ENCODE peak calls at places on chromosome 22, in five cellular contexts. N is activated CD4-positive, alpha-beta T cell treated with anti-CD3 and anti-CD28 coated beads, Interleukin-2, amount 10 ng/mL, durations not matched to agents 7 days and 5 days; K is HCEC 1CT; O is mesenchymal stem cell; P is activated effector memory CD4-positive, alpha-beta T cell treated with anti-CD3 and anti-CD28 coated beads, Interleukin-2, amount 50 U/mL, for 16 hours. C is an unnamed sample.
A peak's percentile ranks its signal among the peaks of the same experiment; 100 is the strongest.

GRCh38 chr22:32564170-32565001 is 89.8 kb downstream of the FBXO7 start:
- DNase-seq in N (no peak), K (no peak), O (peak; percentile 78), P (peak; percentile 41), C (no peak)

GRCh38 chr22:38957046-38957770 is at the start of gene APOBEC3A:
- DNase-seq in N (no peak), K (no peak), O (no peak), P (peak; percentile 60), C (peak; percentile 74)

GRCh38 chr22:39745789-39746188 is 147.8 kb downstream of the ENTHD1 start:
- DNase-seq in N (no peak), K (no peak), O (no peak), P (no peak), C (no peak)

GRCh38 chr22:28985581-28986290 is 75.9 kb downstream of the C22orf31 start:
- DNase-seq in N (no peak), K (no peak), O (no peak), P (no peak), C (no peak)

GRCh38 chr22:18126606-18127005 is 16.0 kb downstream of the TUBA8 start:
- DNase-seq in N (no peak), K (no peak), O (no peak), P (no peak), C (no peak)

GRCh38 chr22:20972014-20972797 is 5.2 kb downstream of the AIFM3 start:
- DNase-seq in N (no peak), K (no peak), O (peak; percentile 21), P (no peak), C (no peak)

GRCh38 chr22:30287626-30288413 is 1.5 kb downstream of the CASTOR1 start:
- DNase-seq in N (peak; percentile 92), K (peak; percentile 79), O (peak; percentile 96), P (peak; percentile 95), C (peak; percentile 84)

GRCh38 chr22:44449061-44449682 is 48.9 kb downstream of the RTL6 start:
- DNase-seq in N (no peak), K (peak; percentile 84), O (peak; percentile 78), P (peak; percentile 57), C (no peak)

GRCh38 chr22:47352920-47353700 is 590.7 kb downstream of the TBC1D22A start:
- DNase-seq in N (no peak), K (no peak), O (no peak), P (peak; percentile 25), C (no peak)

GRCh38 chr22:50274311-50274710 is 4.1 kb upstream of the MAPK11 start:
- DNase-seq in N (peak; percentile 59), K (peak; percentile 59), O (peak; percentile 70), P (peak; percentile 76), C (peak; percentile 79)

GRCh38 chr22:35173655-35174054 is 83.6 kb upstream of the HMGXB4 start:
- DNase-seq in N (no peak), K (no peak), O (no peak), P (no peak), C (no peak)

GRCh38 chr22:44496844-44497217 is 1.2 kb downstream of the RTL6 start:
- DNase-seq in N (no peak), K (no peak), O (no peak), P (no peak), C (no peak)

C was measured in RPMI8226.